ENCODE peak calls at places on chromosomes 12 and 14, in six cellular contexts. One of them, this sample, is unnamed. For H3K27me3, the result is how much of the 10 kb centered on the place peaks cover.

GRCh38 chr12:115227137-115227615 is 543.2 kb upstream of the TBX3 start:
- DNase-seq in ascending aorta: no peak
- DNase-seq in gastrocnemius medialis: peak
- DNase-seq in left lung: no peak
- DNase-seq in small intestine: peak
- DNase-seq in heart right ventricle: peak
- DNase-seq in this sample: no peak

GRCh38 chr14:85596562-85596961 is 66.6 kb downstream of the FLRT2 start:
- DNase-seq in ascending aorta: no peak
- DNase-seq in gastrocnemius medialis: no peak
- DNase-seq in left lung: no peak
- DNase-seq in small intestine: no peak
- DNase-seq in heart right ventricle: no peak
- DNase-seq in this sample: peak

GRCh38 chr12:59040651-59041050 is 120.3 kb upstream of the LRIG3 start:
- DNase-seq in ascending aorta: no peak
- DNase-seq in gastrocnemius medialis: no peak
- DNase-seq in left lung: no peak
- DNase-seq in small intestine: no peak
- DNase-seq in heart right ventricle: no peak
- DNase-seq in this sample: no peak

GRCh38 chr12:18888062-18888461 is 150.1 kb downstream of the CAPZA3 start:
- DNase-seq in ascending aorta: no peak
- DNase-seq in gastrocnemius medialis: no peak
- DNase-seq in left lung: no peak
- DNase-seq in small intestine: no peak
- DNase-seq in heart right ventricle: no peak
- DNase-seq in this sample: no peak

GRCh38 chr12:47493801-47494200 is 212.0 kb downstream of the RPAP3 start:
- DNase-seq in ascending aorta: no peak
- DNase-seq in gastrocnemius medialis: no peak
- DNase-seq in left lung: no peak
- DNase-seq in small intestine: no peak
- DNase-seq in heart right ventricle: no peak
- DNase-seq in this sample: no peak

GRCh38 chr12:55619352-55620138 is 17.1 kb upstream of the OR10P1 start:
- DNase-seq in ascending aorta: no peak
- DNase-seq in gastrocnemius medialis: no peak
- DNase-seq in left lung: no peak
- DNase-seq in small intestine: peak
- DNase-seq in heart right ventricle: peak
- DNase-seq in this sample: peak

GRCh38 chr12:678747-679712 is 15.8 kb upstream of the NINJ2 start:
- DNase-seq in ascending aorta: no peak
- DNase-seq in gastrocnemius medialis: no peak
- DNase-seq in left lung: no peak
- DNase-seq in small intestine: no peak
- DNase-seq in heart right ventricle: no peak
- DNase-seq in this sample: no peak

GRCh38 chr14:71395151-71395604 is 487.9 kb downstream of the PCNX1 start:
- DNase-seq in ascending aorta: no peak
- DNase-seq in gastrocnemius medialis: no peak
- DNase-seq in left lung: no peak
- DNase-seq in small intestine: no peak
- DNase-seq in heart right ventricle: no peak
- DNase-seq in this sample: no peak

GRCh38 chr14:68573126-68573525 is 219.7 kb downstream of the ZFP36L1 start:
- DNase-seq in ascending aorta: no peak
- DNase-seq in gastrocnemius medialis: no peak
- DNase-seq in left lung: no peak
- DNase-seq in small intestine: no peak
- DNase-seq in heart right ventricle: no peak
- DNase-seq in this sample: no peak

GRCh38 chr14:32372154-32372553 is 43.1 kb downstream of the AKAP6 start:
- DNase-seq in ascending aorta: no peak
- DNase-seq in gastrocnemius medialis: no peak
- DNase-seq in left lung: no peak
- DNase-seq in small intestine: no peak
- DNase-seq in heart right ventricle: no peak
- DNase-seq in this sample: no peak

GRCh38 chr12:115323223-115323905 is 639.4 kb upstream of the TBX3 start:
- DNase-seq in ascending aorta: no peak
- DNase-seq in gastrocnemius medialis: no peak
- DNase-seq in left lung: no peak
- DNase-seq in small intestine: no peak
- DNase-seq in heart right ventricle: no peak
- DNase-seq in this sample: no peak

GRCh38 chr12:6570264-6570887 is 2.3 kb upstream of the NOP2 start:
- DNase-seq in ascending aorta: no peak
- DNase-seq in gastrocnemius medialis: peak
- DNase-seq in left lung: peak
- DNase-seq in small intestine: peak
- DNase-seq in heart right ventricle: no peak
- DNase-seq in this sample: peak

GRCh38 chr12:94186461-94187237 is 38.3 kb downstream of the PLXNC1 start:
- DNase-seq in ascending aorta: no peak
- DNase-seq in gastrocnemius medialis: peak
- DNase-seq in left lung: peak
- DNase-seq in small intestine: no peak
- DNase-seq in heart right ventricle: no peak
- DNase-seq in this sample: no peak

GRCh38 chr14:49816844-49817243 is 35.7 kb downstream of the NEMF start:
- DNase-seq in ascending aorta: no peak
- DNase-seq in gastrocnemius medialis: no peak
- DNase-seq in left lung: no peak
- DNase-seq in small intestine: no peak
- DNase-seq in heart right ventricle: no peak
- DNase-seq in this sample: no peak

GRCh38 chr14:23047042-23047634 is 5.1 kb downstream of the PSMB11 start:
- DNase-seq in ascending aorta: no peak
- DNase-seq in gastrocnemius medialis: no peak
- DNase-seq in left lung: no peak
- DNase-seq in small intestine: no peak
- DNase-seq in heart right ventricle: peak
- DNase-seq in this sample: no peak

GRCh38 chr12:112978163-112979081 is at the start of gene OAS2:
- DNase-seq in ascending aorta: peak
- DNase-seq in gastrocnemius medialis: peak
- DNase-seq in left lung: no peak
- DNase-seq in small intestine: peak
- DNase-seq in heart right ventricle: peak
- DNase-seq in this sample: no peak

GRCh38 chr12:6644903-6645302 is 2.3 kb downstream of the ACRBP start:
- DNase-seq in ascending aorta: no peak
- DNase-seq in gastrocnemius medialis: no peak
- DNase-seq in left lung: no peak
- DNase-seq in small intestine: peak
- DNase-seq in heart right ventricle: peak
- DNase-seq in this sample: no peak

GRCh38 chr12:32887058-32887457 is 9.5 kb downstream of the PKP2 start:
- DNase-seq in ascending aorta: no peak
- DNase-seq in gastrocnemius medialis: no peak
- DNase-seq in left lung: no peak
- DNase-seq in small intestine: no peak
- DNase-seq in heart right ventricle: no peak
- DNase-seq in this sample: no peak

GRCh38 chr12:4448376-4448775 is 2.8 kb upstream of the FGF6 start:
- DNase-seq in ascending aorta: no peak
- DNase-seq in gastrocnemius medialis: no peak
- DNase-seq in left lung: no peak
- DNase-seq in small intestine: no peak
- DNase-seq in heart right ventricle: no peak
- DNase-seq in this sample: no peak

GRCh38 chr12:4445156-4446020 is at the start of gene FGF6:
- DNase-seq in ascending aorta: no peak
- DNase-seq in gastrocnemius medialis: peak
- DNase-seq in left lung: no peak
- DNase-seq in small intestine: no peak
- DNase-seq in heart right ventricle: no peak
- DNase-seq in this sample: no peak

GRCh38 chr12:4444031-4444430 is 1.6 kb downstream of the FGF6 start:
- DNase-seq in ascending aorta: no peak
- DNase-seq in gastrocnemius medialis: no peak
- DNase-seq in left lung: no peak
- DNase-seq in small intestine: no peak
- DNase-seq in heart right ventricle: no peak
- DNase-seq in this sample: no peak

GRCh38 chr12:4447151-4447550 is 1.5 kb upstream of the FGF6 start:
- DNase-seq in ascending aorta: no peak
- DNase-seq in gastrocnemius medialis: no peak
- DNase-seq in left lung: no peak
- DNase-seq in small intestine: no peak
- DNase-seq in heart right ventricle: no peak
- DNase-seq in this sample: no peak

DNA sequence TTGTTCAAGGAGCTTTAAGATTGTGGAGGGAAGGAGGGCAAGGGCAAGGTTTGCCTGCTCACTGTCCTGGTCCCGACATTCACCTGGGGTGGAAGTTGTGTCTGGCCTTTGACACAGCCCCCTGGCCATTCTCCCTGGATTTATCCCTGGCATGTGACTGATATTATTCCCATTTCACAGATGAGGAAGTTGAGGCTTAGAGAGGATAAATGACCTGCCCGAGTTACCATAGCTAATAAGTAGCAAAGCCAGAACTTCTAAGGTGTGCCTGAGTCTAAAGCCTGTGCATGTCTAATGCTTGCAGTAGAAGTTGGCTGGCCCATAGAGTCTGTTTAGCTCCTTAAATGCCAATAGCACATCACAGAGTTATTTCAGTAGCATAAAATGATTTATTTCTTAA is 720 bp upstream of the FGF6 start:
- DNase-seq in ascending aorta: no peak
- DNase-seq in gastrocnemius medialis: no peak
- DNase-seq in left lung: no peak
- DNase-seq in small intestine: no peak
- DNase-seq in heart right ventricle: no peak
- DNase-seq in this sample: no peak
- H3K27me3 ChIP-seq in ascending aorta: under half
- H3K27me3 ChIP-seq in gastrocnemius medialis: under half
- H3K27me3 ChIP-seq in left lung: under half
- H3K27me3 ChIP-seq in small intestine: under half
- H3K27me3 ChIP-seq in heart right ventricle: under half
- H3K27me3 ChIP-seq in this sample: under half

GRCh38 chr14:36654185-36655053 is 7.2 kb upstream of the PAX9 start:
- DNase-seq in ascending aorta: no peak
- DNase-seq in gastrocnemius medialis: no peak
- DNase-seq in left lung: no peak
- DNase-seq in small intestine: no peak
- DNase-seq in heart right ventricle: no peak
- DNase-seq in this sample: no peak
- H3K27me3 ChIP-seq in ascending aorta: under half
- H3K27me3 ChIP-seq in gastrocnemius medialis: half or more
- H3K27me3 ChIP-seq in left lung: half or more
- H3K27me3 ChIP-seq in small intestine: half or more
- H3K27me3 ChIP-seq in heart right ventricle: half or more
- H3K27me3 ChIP-seq in this sample: half or more

GRCh38 chr14:72480465-72481243 is 413.2 kb downstream of the DPF3 start:
- DNase-seq in ascending aorta: no peak
- DNase-seq in gastrocnemius medialis: no peak
- DNase-seq in left lung: no peak
- DNase-seq in small intestine: no peak
- DNase-seq in heart right ventricle: no peak
- DNase-seq in this sample: no peak
- H3K27me3 ChIP-seq in ascending aorta: under half
- H3K27me3 ChIP-seq in gastrocnemius medialis: under half
- H3K27me3 ChIP-seq in left lung: under half
- H3K27me3 ChIP-seq in small intestine: under half
- H3K27me3 ChIP-seq in heart right ventricle: under half
- H3K27me3 ChIP-seq in this sample: under half

GRCh38 chr14:99244960-99245340 is 27.0 kb downstream of the BCL11B start:
- DNase-seq in ascending aorta: no peak
- DNase-seq in gastrocnemius medialis: no peak
- DNase-seq in left lung: no peak
- DNase-seq in small intestine: no peak
- DNase-seq in heart right ventricle: no peak
- DNase-seq in this sample: no peak
- H3K27me3 ChIP-seq in ascending aorta: under half
- H3K27me3 ChIP-seq in gastrocnemius medialis: under half
- H3K27me3 ChIP-seq in left lung: half or more
- H3K27me3 ChIP-seq in small intestine: under half
- H3K27me3 ChIP-seq in heart right ventricle: half or more
- H3K27me3 ChIP-seq in this sample: under half

GRCh38 chr14:101196051-101196450 is 292.5 kb upstream of the RTL1 start:
- DNase-seq in ascending aorta: peak
- DNase-seq in gastrocnemius medialis: no peak
- DNase-seq in left lung: no peak
- DNase-seq in small intestine: no peak
- DNase-seq in heart right ventricle: no peak
- DNase-seq in this sample: no peak

GRCh38 chr14:101193845-101194355 is 290.4 kb upstream of the RTL1 start:
- DNase-seq in ascending aorta: no peak
- DNase-seq in gastrocnemius medialis: no peak
- DNase-seq in left lung: no peak
- DNase-seq in small intestine: no peak
- DNase-seq in heart right ventricle: no peak
- DNase-seq in this sample: no peak

GRCh38 chr14:101195309-101195724 is 291.8 kb upstream of the RTL1 start:
- DNase-seq in ascending aorta: peak
- DNase-seq in gastrocnemius medialis: no peak
- DNase-seq in left lung: no peak
- DNase-seq in small intestine: no peak
- DNase-seq in heart right ventricle: no peak
- DNase-seq in this sample: no peak

GRCh38 chr14:101193126-101193844 is 289.8 kb upstream of the RTL1 start:
- DNase-seq in ascending aorta: peak
- DNase-seq in gastrocnemius medialis: no peak
- DNase-seq in left lung: peak
- DNase-seq in small intestine: no peak
- DNase-seq in heart right ventricle: no peak
- DNase-seq in this sample: no peak

GRCh38 chr14:101194356-101195308 is 291.1 kb upstream of the RTL1 start:
- DNase-seq in ascending aorta: peak
- DNase-seq in gastrocnemius medialis: no peak
- DNase-seq in left lung: peak
- DNase-seq in small intestine: no peak
- DNase-seq in heart right ventricle: no peak
- DNase-seq in this sample: no peak
- H3K27me3 ChIP-seq in ascending aorta: under half
- H3K27me3 ChIP-seq in gastrocnemius medialis: under half
- H3K27me3 ChIP-seq in left lung: under half
- H3K27me3 ChIP-seq in small intestine: under half
- H3K27me3 ChIP-seq in heart right ventricle: under half
- H3K27me3 ChIP-seq in this sample: under half

GRCh38 chr12:31387466-31387865 is 61.5 kb upstream of the SINHCAF start:
- DNase-seq in ascending aorta: peak
- DNase-seq in gastrocnemius medialis: no peak
- DNase-seq in left lung: no peak
- DNase-seq in small intestine: no peak
- DNase-seq in heart right ventricle: no peak
- DNase-seq in this sample: no peak

GRCh38 chr12:31388713-31389112 is 62.8 kb upstream of the SINHCAF start:
- DNase-seq in ascending aorta: no peak
- DNase-seq in gastrocnemius medialis: no peak
- DNase-seq in left lung: no peak
- DNase-seq in small intestine: peak
- DNase-seq in heart right ventricle: no peak
- DNase-seq in this sample: no peak

GRCh38 chr12:31386364-31386777 is 60.4 kb upstream of the SINHCAF start:
- DNase-seq in ascending aorta: peak
- DNase-seq in gastrocnemius medialis: no peak
- DNase-seq in left lung: no peak
- DNase-seq in small intestine: no peak
- DNase-seq in heart right ventricle: no peak
- DNase-seq in this sample: no peak

GRCh38 chr12:31390991-31391390 is 65.0 kb upstream of the SINHCAF start:
- DNase-seq in ascending aorta: no peak
- DNase-seq in gastrocnemius medialis: no peak
- DNase-seq in left lung: no peak
- DNase-seq in small intestine: no peak
- DNase-seq in heart right ventricle: no peak
- DNase-seq in this sample: no peak

GRCh38 chr12:31387011-31387410 is 61.1 kb upstream of the SINHCAF start:
- DNase-seq in ascending aorta: no peak
- DNase-seq in gastrocnemius medialis: no peak
- DNase-seq in left lung: no peak
- DNase-seq in small intestine: no peak
- DNase-seq in heart right ventricle: no peak
- DNase-seq in this sample: no peak
- H3K27me3 ChIP-seq in ascending aorta: under half
- H3K27me3 ChIP-seq in gastrocnemius medialis: under half
- H3K27me3 ChIP-seq in left lung: under half
- H3K27me3 ChIP-seq in small intestine: under half
- H3K27me3 ChIP-seq in heart right ventricle: under half
- H3K27me3 ChIP-seq in this sample: under half